ENCODE peak calls at places on chromosomes 16 and 17, in nine cellular contexts. F, C, Z, P, O, M, Q, B and V are unnamed samples.

GRCh38 chr16:23914935-23915549 is 79.3 kb downstream of the PRKCB start:
- DNase-seq in P (no peak), Z (no peak), Q (no peak), C (no peak), F (no peak), B (no peak), O (no peak), M (no peak), V (no peak)

GRCh38 chr17:7856081-7856791 is 1.1 kb downstream of the NAA38 start:
- DNase-seq in F (no peak), B (peak), P (no peak), O (no peak), C (no peak), Z (no peak), Q (no peak), M (no peak), V (peak)

GRCh38 chr16:13036600-13036999 is 135.2 kb downstream of the SHISA9 start:
- DNase-seq in B (peak), Z (peak), F (peak), P (no peak), M (no peak), Q (peak), C (no peak), O (no peak), V (no peak)

GRCh38 chr17:56835259-56835575 is 1.3 kb downstream of the DGKE start:
- DNase-seq in C (no peak), Z (no peak), P (no peak), O (no peak), Q (no peak), F (no peak), M (no peak), B (no peak), V (peak)

GRCh38 chr16:19236561-19236960 is 49.0 kb upstream of the CLEC19A start:
- DNase-seq in C (no peak), F (peak), P (no peak), Z (no peak), Q (no peak), M (no peak), B (no peak), O (no peak), V (no peak)

GRCh38 chr17:57475786-57476185 is 219.5 kb downstream of the MSI2 start:
- DNase-seq in B (no peak), F (no peak), C (no peak), Z (no peak), P (no peak), O (no peak), Q (no peak), M (no peak), V (no peak)

GRCh38 chr16:680967-681745 is 946 bp downstream of the STUB1 start:
- DNase-seq in O (no peak), M (no peak), P (no peak), F (peak), Z (no peak), C (no peak), B (peak), Q (peak), V (no peak)

GRCh38 chr17:37168731-37169353 is 206.9 kb upstream of the C17orf78 start:
- DNase-seq in C (no peak), Z (peak), O (no peak), Q (no peak), P (no peak), F (no peak), M (no peak), B (no peak), V (no peak)

GRCh38 chr16:25888873-25889272 is 197.1 kb downstream of the HS3ST4 start:
- DNase-seq in C (no peak), Z (no peak), P (no peak), B (no peak), Q (no peak), F (no peak), M (no peak), O (no peak), V (no peak)

GRCh38 chr17:39754161-39754957 is 16.6 kb downstream of the GRB7 start:
- DNase-seq in F (peak), Q (peak), Z (peak), C (peak), P (peak), O (peak), B (peak), M (no peak), V (peak)

GRCh38 chr17:13029340-13029739 is 11.5 kb upstream of the ELAC2 start:
- DNase-seq in O (no peak), Q (no peak), F (no peak), M (no peak), B (no peak), Z (no peak), C (no peak), P (no peak), V (no peak)

GRCh38 chr17:49836111-49837030 is 11.5 kb downstream of the TAC4 start:
- DNase-seq in C (no peak), F (peak), Q (no peak), B (peak), M (no peak), O (no peak), Z (no peak), P (no peak), V (no peak)

GRCh38 chr17:37826497-37827115 is 81.7 kb upstream of the HNF1B start:
- DNase-seq in O (no peak), P (no peak), M (no peak), C (no peak), F (no peak), B (no peak), Q (no peak), Z (no peak), V (peak)

GRCh38 chr16:28259091-28259780 is 33.1 kb upstream of the SBK1 start:
- DNase-seq in C (no peak), Q (no peak), O (no peak), B (no peak), P (no peak), Z (no peak), M (no peak), F (no peak), V (no peak)

GRCh38 chr16:87209808-87210512 is 107.2 kb downstream of the C16orf95 start:
- DNase-seq in Z (no peak), M (no peak), F (no peak), O (no peak), Q (no peak), C (no peak), P (no peak), B (no peak), V (no peak)

GRCh38 chr16:2277466-2278271 is 9.7 kb upstream of the RNPS1 start:
- DNase-seq in M (no peak), Q (no peak), O (no peak), Z (no peak), F (no peak), B (no peak), P (no peak), C (no peak), V (no peak)

GRCh38 chr16:87636050-87636684 is 33.9 kb downstream of the JPH3 start:
- DNase-seq in Q (peak), Z (peak), F (peak), C (no peak), B (peak), P (peak), O (peak), M (peak), V (peak)

GRCh38 chr17:70945386-70945785 is 776.1 kb downstream of the KCNJ2 start:
- DNase-seq in M (no peak), C (no peak), F (no peak), Q (peak), Z (no peak), O (no peak), B (no peak), P (no peak), V (no peak)

GRCh38 chr16:54974391-54974790 is 43.7 kb downstream of the IRX5 start:
- DNase-seq in B (no peak), O (no peak), Q (no peak), F (no peak), M (no peak), Z (no peak), C (no peak), P (no peak), V (no peak)

GRCh38 chr17:6823011-6823442 is 8.5 kb downstream of the TEKT1 start:
- DNase-seq in F (no peak), Q (no peak), M (no peak), O (no peak), B (peak), Z (no peak), P (no peak), C (no peak), V (no peak)

GRCh38 chr17:19431691-19432090 is 20.7 kb downstream of the RNF112 start:
- DNase-seq in Z (no peak), O (no peak), F (no peak), Q (no peak), B (no peak), M (no peak), C (no peak), P (no peak), V (no peak)

GRCh38 chr17:7579001-7579838 is at the start of gene CD68:
- DNase-seq in P (peak), B (peak), O (peak), M (no peak), Q (peak), Z (no peak), F (peak), C (no peak), V (peak)

GRCh38 chr17:1197781-1198490 is 18.2 kb upstream of the ABR start:
- DNase-seq in O (no peak), Q (no peak), M (no peak), P (no peak), F (peak), C (peak), Z (no peak), B (no peak), V (peak)

GRCh38 chr17:850828-851759 is 68.9 kb downstream of the MRM3 start:
- DNase-seq in F (no peak), P (no peak), B (no peak), Q (no peak), C (no peak), O (no peak), M (no peak), Z (no peak), V (no peak)

GRCh38 chr17:48095611-48096010 is 5.7 kb downstream of the CBX1 start:
- DNase-seq in B (no peak), Z (no peak), C (no peak), F (no peak), P (no peak), O (no peak), M (no peak), Q (no peak), V (no peak)

GRCh38 chr16:30997887-30998711 is 12.3 kb downstream of the STX1B start:
- DNase-seq in Q (peak), Z (no peak), C (no peak), B (no peak), F (no peak), M (no peak), O (peak), P (no peak), V (no peak)

GRCh38 chr17:74870512-74870911 is 2.3 kb downstream of the FDXR start:
- DNase-seq in M (no peak), Z (no peak), O (no peak), Q (no peak), C (no peak), B (no peak), F (no peak), P (no peak), V (no peak)

GRCh38 chr17:40557531-40558299 is 7.6 kb downstream of the CCR7 start:
- DNase-seq in C (no peak), O (no peak), B (no peak), M (no peak), Q (no peak), Z (no peak), P (no peak), F (peak), V (no peak)

GRCh38 chr16:30084816-30085159 is 6.9 kb downstream of the TBX6 start:
- DNase-seq in F (no peak), M (no peak), O (no peak), Q (no peak), B (no peak), P (no peak), Z (no peak), C (no peak), V (no peak)

GRCh38 chr16:85563515-85564276 is 49.4 kb upstream of the GSE1 start:
- DNase-seq in C (no peak), F (peak), B (peak), M (no peak), Q (no peak), P (no peak), O (no peak), Z (peak), V (no peak)

GRCh38 chr17:16407911-16408588 is 7.3 kb upstream of the TRPV2 start:
- DNase-seq in Q (peak), C (peak), P (no peak), F (peak), M (no peak), B (peak), Z (peak), O (no peak), V (no peak)

GRCh38 chr16:75868636-75869389 is 142.5 kb upstream of the CPHXL start:
- DNase-seq in C (no peak), Q (no peak), B (no peak), Z (no peak), P (no peak), O (no peak), F (no peak), M (no peak), V (no peak)

GRCh38 chr16:70697601-70698170 is 11.8 kb upstream of the MTSS2 start:
- DNase-seq in C (no peak), Q (no peak), O (no peak), F (no peak), P (no peak), M (no peak), B (no peak), Z (no peak), V (no peak)
- TF ChIP-seq POLR2AphosphoS5 in C (no peak), Q (no peak), O (no peak), F (no peak), P (no peak), M (no peak), B (no peak), Z (no peak), V (no peak)

DNA sequence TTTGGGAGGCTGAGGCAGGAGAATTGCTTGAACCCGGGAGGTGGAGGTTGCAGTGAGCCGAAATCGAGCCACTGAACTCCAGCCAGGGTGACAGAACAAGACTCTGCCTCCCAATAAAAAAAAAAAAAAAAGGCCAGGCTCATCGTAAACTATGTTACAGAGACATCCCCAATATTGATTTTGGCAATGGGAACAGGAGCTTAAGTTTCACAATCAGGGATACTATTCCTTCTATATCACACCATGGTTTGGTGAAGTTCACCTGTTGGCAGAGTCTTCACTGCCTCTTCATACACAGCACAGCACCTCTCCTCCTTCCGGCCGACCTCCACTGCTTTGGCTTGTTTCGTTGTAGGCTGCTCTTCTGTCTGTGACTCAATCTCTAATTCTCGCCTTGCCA is 21.2 kb downstream of the UTP6 start:
- DNase-seq in O (no peak), Q (no peak), C (no peak), P (no peak), F (no peak), B (no peak), Z (no peak), M (no peak), V (no peak)
- TF ChIP-seq POLR2AphosphoS5 in O (no peak), Q (no peak), C (no peak), P (no peak), F (no peak), B (no peak), Z (no peak), M (no peak), V (no peak)

DNA sequence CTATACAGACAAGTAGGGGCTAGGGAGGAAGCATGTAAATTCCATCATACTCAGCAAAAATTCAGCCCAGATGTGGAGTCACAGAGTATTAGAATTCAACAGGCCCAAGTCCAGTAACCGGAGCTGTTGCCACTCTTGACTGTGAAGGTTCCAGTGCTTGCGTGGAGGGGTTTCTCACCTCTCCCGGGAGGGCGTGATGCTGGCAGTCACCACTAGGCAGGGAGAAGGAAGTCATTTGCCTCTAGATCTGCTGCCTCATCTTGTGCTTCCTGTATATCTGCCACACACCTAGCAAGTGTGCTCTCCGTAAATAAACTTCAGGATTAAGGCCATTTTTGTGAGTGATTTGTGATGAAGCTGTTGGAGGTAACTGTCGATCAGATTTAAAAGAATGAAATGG is 1.0 kb upstream of the CKLF start:
- DNase-seq in B (peak), C (peak), O (peak), Q (peak), M (no peak), F (no peak), P (no peak), Z (peak), V (peak)
- TF ChIP-seq POLR2AphosphoS5 in B (no peak), C (no peak), O (no peak), Q (no peak), M (no peak), F (no peak), P (no peak), Z (no peak), V (peak)

DNA sequence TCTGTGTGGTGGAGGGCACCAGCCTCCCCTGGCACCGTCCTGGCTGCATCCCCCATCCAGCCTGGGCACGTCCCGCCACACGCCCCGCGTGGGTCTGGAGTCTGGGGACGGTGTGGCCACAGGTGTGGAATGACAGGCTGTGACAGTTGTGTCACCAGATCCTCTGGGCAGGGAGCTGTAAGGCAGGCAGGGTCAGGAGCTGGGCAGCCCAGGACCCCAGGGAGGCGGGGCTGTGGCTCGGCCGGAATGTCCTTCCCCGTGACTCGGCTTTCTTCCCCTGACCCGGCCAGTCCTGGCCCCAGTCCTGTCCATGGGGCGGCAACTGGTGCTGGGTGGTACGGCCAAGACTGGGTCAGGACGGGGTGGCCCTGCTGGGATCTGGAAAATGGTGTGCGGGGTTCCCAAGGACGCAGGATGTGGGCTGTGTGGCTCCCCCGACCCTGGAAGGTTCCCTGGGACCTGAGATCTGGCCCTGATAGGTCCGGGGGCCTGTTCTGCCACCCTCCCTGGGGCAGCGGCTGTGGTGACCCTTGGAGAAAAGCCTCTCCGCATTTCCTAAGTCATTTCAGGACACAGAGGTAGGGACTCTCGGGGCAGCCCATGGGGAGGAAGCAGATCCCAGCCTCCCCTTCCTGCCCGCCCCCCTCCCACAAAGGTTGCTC is 3.3 kb upstream of the SLC16A3 start:
- DNase-seq in Q (no peak), Z (no peak), F (no peak), O (no peak), B (no peak), P (no peak), M (no peak), C (no peak), V (no peak)
- TF ChIP-seq POLR2AphosphoS5 in Q (no peak), Z (no peak), F (no peak), O (no peak), B (no peak), P (no peak), M (no peak), C (no peak), V (no peak)

GRCh38 chr16:89903908-89904515 is 14.7 kb upstream of the MC1R start:
- DNase-seq in B (no peak), Q (no peak), C (no peak), O (no peak), F (no peak), M (no peak), Z (no peak), P (no peak), V (no peak)

GRCh38 chr16:89902980-89903379 is 15.7 kb upstream of the MC1R start:
- DNase-seq in O (no peak), B (no peak), P (no peak), Q (no peak), F (no peak), Z (no peak), M (no peak), C (no peak), V (no peak)

GRCh38 chr16:89899879-89900481 is 18.7 kb upstream of the MC1R start:
- DNase-seq in F (no peak), B (no peak), C (no peak), O (no peak), P (no peak), M (no peak), Q (no peak), Z (no peak), V (no peak)

GRCh38 chr16:89898201-89898967 is 20.3 kb upstream of the MC1R start:
- DNase-seq in Q (no peak), Z (no peak), M (no peak), C (no peak), O (no peak), P (no peak), F (no peak), B (no peak), V (no peak)

DNA sequence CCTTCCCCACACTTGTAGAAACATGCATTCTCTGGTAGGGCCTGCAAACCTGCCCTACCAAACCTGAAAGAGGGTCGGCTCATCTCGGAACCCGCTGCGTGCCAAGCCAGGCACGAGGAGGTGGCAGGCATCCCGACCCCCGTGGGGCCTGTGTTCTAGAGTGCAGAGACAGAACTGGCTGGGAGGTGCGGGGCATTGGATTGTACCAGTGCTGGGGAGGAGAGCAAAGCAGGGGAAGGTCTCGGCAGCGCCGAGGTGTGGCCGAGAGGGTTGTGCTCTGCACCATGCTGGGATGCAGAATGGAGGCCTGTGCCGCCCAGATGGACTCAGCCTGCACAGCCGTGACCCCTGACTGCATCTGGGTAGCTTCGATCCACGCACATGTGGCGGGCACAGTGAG is 17.8 kb upstream of the MC1R start:
- DNase-seq in Q (no peak), C (no peak), B (no peak), F (no peak), O (no peak), Z (no peak), P (no peak), M (no peak), V (no peak)
- TF ChIP-seq POLR2AphosphoS5 in Q (no peak), C (no peak), B (no peak), F (no peak), O (no peak), Z (no peak), P (no peak), M (no peak), V (no peak)

DNA sequence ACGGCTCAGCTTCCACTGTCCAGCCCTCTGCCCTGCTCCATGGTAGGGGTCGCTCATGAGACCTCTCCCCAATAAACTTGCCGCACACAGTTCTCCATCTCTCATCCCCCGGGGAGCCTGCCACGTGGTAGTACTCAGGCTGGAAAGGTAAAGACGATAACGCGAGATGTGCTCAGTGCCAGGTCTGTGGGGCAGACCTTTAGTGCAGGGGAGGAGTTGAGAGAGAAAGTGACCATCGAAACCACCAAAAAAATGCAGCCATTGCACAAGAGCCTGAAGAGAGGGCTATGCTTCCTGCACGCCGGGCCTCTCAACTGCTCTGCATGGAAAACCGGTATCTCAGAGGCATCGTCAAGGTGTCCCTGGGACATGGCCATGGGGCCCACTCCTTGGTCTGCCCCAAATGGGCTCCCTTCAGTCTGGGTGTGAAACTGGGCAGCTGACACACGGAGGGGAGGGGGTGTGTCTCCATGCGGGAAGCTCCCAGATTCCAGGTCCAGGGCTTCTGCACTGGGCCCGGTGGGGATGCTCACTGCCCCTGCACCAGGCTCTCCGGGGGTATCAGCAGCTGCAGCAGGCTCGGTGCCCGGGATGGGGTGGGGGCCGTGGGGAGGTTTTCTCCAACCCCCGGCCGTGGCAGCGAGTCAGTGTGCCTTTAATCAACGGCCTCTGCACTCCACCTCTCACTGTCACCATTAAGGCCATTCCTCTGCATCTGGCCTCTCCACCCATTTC is 4.7 kb upstream of the AANAT start:
- DNase-seq in B (no peak), O (no peak), C (no peak), P (no peak), Z (no peak), Q (no peak), M (no peak), F (no peak), V (no peak)
- TF ChIP-seq POLR2AphosphoS5 in B (no peak), O (no peak), C (no peak), P (no peak), Z (no peak), Q (no peak), M (no peak), F (no peak), V (no peak)